ENCODE peak calls at places on chromosomes 11 and 22, in ten cellular contexts. C is brain microvascular endothelial cell, H is A549, D is AG09309, Z is colonic mucosa, Q is fibroblast of lung, K is fibroblast of pulmonary artery, W is cardiac fibroblast, T is uterus, B is kidney epithelial cell. M is an unnamed sample.

GRCh38 chr11:19508166-19508565 is 204.5 kb upstream of the NAV2 start:
- DNase-seq in Z (peak; percentile 27), K (no peak), C (no peak), W (peak; percentile 59), Q (peak; percentile 60), D (no peak), H (peak; percentile 67), B (no peak), T (no peak), M (no peak)

GRCh38 chr11:873723-874122 is 31.1 kb downstream of the TSPAN4 start:
- DNase-seq in W (no peak), T (no peak), B (no peak), K (peak; percentile 29), Q (peak; percentile 49), C (no peak), H (no peak), Z (no peak), D (no peak), M (no peak)

GRCh38 chr11:66639066-66639813 is 737 bp downstream of the RBM4 start:
- DNase-seq in H (peak; percentile 31), K (peak; percentile 59), W (peak; percentile 55), D (peak; percentile 7), T (no peak), C (peak; percentile 22), Q (peak; percentile 53), Z (no peak), B (no peak), M (peak; percentile 49)

GRCh38 chr11:6992457-6993431 is 27.4 kb downstream of the ZNF214 start:
- DNase-seq in W (peak; percentile 93), K (peak; percentile 82), T (no peak), Q (peak; percentile 88), B (peak; percentile 44), H (no peak), C (peak; percentile 91), Z (no peak), D (peak; percentile 84), M (peak; percentile 94)

GRCh38 chr22:17268501-17269223 is 49.4 kb upstream of the ADA2 start:
- DNase-seq in K (no peak), D (no peak), W (no peak), B (no peak), Z (no peak), H (no peak), C (no peak), T (no peak), Q (no peak), M (no peak)

GRCh38 chr11:109326781-109327180 is 95.2 kb upstream of the C11orf87 start:
- DNase-seq in D (no peak), Q (no peak), H (no peak), W (no peak), T (no peak), K (no peak), B (no peak), C (no peak), Z (no peak), M (no peak)

GRCh38 chr11:66981976-66982578 is 7.0 kb downstream of the C11orf86 start:
- DNase-seq in Z (peak; percentile 97), T (peak; percentile 50), D (peak; percentile 53), C (peak; percentile 92), Q (peak; percentile 84), H (peak; percentile 91), W (peak; percentile 95), K (peak; percentile 90), B (peak; percentile 72), M (peak; percentile 93)

GRCh38 chr22:46481386-46481785 is 56.0 kb downstream of the CELSR1 start:
- DNase-seq in W (no peak), H (no peak), C (no peak), Q (no peak), Z (no peak), T (no peak), B (no peak), K (no peak), D (no peak), M (no peak)

GRCh38 chr11:2512431-2513407 is 67.9 kb downstream of the KCNQ1 start:
- DNase-seq in Z (peak; percentile 16), B (no peak), K (no peak), C (no peak), H (no peak), W (no peak), D (no peak), Q (no peak), T (peak; percentile 10), M (no peak)

GRCh38 chr11:83918471-83918870 is 632.3 kb upstream of the CCDC90B start:
- DNase-seq in T (peak; percentile 21), W (no peak), B (no peak), Z (no peak), H (no peak), Q (no peak), D (no peak), C (no peak), K (no peak), M (peak; percentile 8)

GRCh38 chr11:17498475-17498874 is 21.8 kb upstream of the ABCC8 start:
- DNase-seq in K (no peak), D (no peak), W (no peak), T (no peak), Z (no peak), C (no peak), H (no peak), Q (no peak), B (no peak), M (no peak)

GRCh38 chr11:47924184-47924671 is 56.1 kb upstream of the PTPRJ start:
- DNase-seq in Z (no peak), W (peak; percentile 84), H (peak; percentile 88), Q (peak; percentile 27), D (no peak), C (peak; percentile 65), T (no peak), B (peak; percentile 61), K (no peak), M (peak; percentile 62)

GRCh38 chr11:65262381-65262680 is 569 bp downstream of the POLA2 start:
- DNase-seq in W (no peak), H (no peak), T (no peak), D (no peak), C (no peak), Z (peak; percentile 54), Q (peak; percentile 59), K (no peak), B (no peak), M (peak; percentile 46)

GRCh38 chr22:23271597-23271908 is 91.2 kb downstream of the BCR start:
- DNase-seq in C (no peak), D (no peak), Q (no peak), Z (no peak), H (no peak), W (no peak), T (no peak), B (no peak), K (no peak), M (no peak)

DNA sequence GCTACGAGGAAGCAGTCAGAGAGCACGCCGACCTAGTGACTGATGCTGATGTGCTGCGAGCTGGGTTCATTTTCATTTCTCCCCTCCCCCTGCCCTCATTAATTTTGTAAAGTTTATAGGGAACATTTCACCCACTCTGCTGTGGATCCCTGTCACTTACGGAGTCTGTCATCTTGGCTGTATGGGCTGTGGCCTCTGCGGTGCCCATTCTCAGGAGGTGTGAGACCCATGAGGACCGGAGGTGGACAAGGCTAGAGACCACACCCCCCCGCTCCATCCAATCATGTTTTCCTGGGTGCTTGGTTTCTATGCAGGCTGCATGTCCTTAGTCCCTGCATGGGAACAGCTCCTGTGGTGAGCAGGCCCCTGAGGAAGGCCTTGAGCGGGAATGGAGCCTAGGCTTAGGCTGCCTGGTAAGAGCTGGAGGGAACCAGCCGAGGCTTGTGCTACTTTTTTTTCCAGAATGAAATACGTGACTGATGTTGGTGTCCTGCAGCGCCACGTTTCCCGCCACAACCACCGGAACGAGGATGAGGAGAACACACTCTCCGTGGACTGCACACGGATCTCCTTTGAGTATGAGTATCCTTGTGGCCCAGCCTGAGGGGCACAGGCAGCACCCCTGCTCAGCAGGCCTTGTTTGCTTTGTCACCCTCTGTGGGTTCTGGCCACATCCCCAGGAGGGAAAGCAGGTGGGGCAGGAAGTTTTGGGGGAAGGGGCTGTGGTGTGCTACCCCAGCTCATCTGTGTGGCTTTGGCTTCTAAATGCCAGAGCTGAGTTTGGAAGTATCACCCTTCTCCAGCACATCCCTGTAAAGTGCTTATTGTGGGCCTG is 19.1 kb downstream of the CLDN5 start:
- DNase-seq in T (no peak), W (no peak), H (no peak), K (no peak), C (no peak), D (no peak), B (no peak), Z (no peak), Q (no peak), M (no peak)
- H3K4me3 ChIP-seq in T (no peak overlapping the region), W (no peak overlapping the region), H (no peak overlapping the region), K (no peak overlapping the region), C (no peak overlapping the region), D (no peak overlapping the region), B (no peak overlapping the region), Z (no peak overlapping the region), Q (no peak overlapping the region), M (no peak overlapping the region)

GRCh38 chr22:41021655-41022454 is 70.5 kb upstream of the EP300 start:
- DNase-seq in D (no peak), H (peak; percentile 64), W (peak; percentile 34), K (peak; percentile 47), Q (peak; percentile 68), T (peak; percentile 82), Z (peak; percentile 80), C (no peak), B (no peak), M (peak; percentile 56)
- TF ChIP-seq CTCF in D (no peak), H (peak; percentile 20), W (no peak), K (no peak), Q (no peak), T (no peak), Z (no peak), C (no peak), B (no peak), M (no peak)

DNA sequence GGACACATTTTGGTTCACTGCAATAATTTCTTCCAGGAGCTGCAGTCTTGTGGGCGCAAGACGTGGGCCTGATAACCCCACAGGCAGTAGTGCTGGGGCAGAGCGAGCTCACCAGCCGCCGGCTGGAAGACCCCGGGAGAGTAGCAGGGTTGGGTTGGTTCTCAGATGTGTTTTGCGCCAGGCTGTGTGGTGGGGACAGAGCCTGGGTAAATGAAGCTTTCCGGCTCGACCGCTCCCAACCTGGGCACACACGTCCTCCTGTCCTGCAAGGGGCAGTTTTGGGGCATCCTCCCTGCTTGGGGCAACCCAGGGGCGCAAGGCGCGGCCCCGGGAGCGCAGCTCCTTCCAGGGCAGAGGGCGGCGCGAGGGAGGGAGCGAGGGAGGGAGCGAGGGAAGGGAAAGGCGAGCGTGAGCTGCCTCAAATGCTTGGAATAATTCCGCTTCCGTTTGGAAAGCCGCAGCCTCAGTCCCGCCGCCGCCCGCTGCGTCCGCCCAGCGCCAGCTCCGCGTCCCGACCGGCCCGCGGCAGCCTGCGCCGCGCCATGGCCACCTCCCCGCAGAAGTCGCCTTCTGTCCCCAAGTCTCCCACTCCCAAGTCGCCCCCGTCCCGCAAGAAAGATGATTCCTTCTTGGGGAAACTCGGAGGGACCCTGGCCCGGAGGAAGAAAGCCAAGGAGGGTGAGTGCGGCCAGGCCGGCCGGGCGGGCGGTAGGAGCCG is at the start of gene PARVA:
- DNase-seq in B (no peak), T (peak; percentile 76), D (peak; percentile 41), Q (peak; percentile 78), H (peak; percentile 78), K (peak; percentile 88), Z (peak; percentile 77), C (peak; percentile 57), W (peak; percentile 83), M (peak; percentile 78)
- H3K4me3 ChIP-seq in B (peak within 1 kb of the TSS; percentile 80), T (peak within 1 kb of the TSS; percentile 48), D (peak within 1 kb of the TSS; percentile 80), Q (peak within 1 kb of the TSS; percentile 62), H (peak within 1 kb of the TSS; percentile 59), K (peak within 1 kb of the TSS; percentile 69), Z (peak within 1 kb of the TSS; percentile 51), C (peak within 1 kb of the TSS; percentile 80), W (peak within 1 kb of the TSS; percentile 71), M (peak within 1 kb of the TSS; percentile 62)

DNA sequence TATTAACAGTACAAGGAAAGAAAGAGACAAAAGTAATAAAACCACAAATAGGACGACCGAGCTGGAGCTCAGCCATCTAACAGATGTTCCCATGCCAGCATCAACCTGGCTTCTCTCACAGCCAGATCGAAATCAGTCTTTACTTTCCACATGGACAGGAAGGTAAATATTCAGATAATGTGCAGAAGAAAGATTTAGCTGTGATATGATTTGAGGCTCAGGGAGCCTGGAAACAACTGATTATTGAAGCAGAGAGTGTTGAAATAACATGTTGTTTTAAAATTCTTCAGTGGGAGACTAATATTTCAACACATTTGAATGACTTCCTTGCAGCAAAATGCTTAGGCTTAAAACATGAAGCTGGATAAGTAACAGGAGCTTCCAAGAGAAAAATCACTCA is 546.8 kb downstream of the ETS1 start:
- DNase-seq in D (no peak), W (peak; percentile 50), Z (no peak), C (no peak), K (peak; percentile 66), T (no peak), B (no peak), H (no peak), Q (peak; percentile 32), M (no peak)
- TF ChIP-seq CTCF in D (no peak), W (no peak), Z (no peak), C (no peak), K (no peak), T (no peak), B (no peak), H (no peak), Q (no peak), M (no peak)